ENCODE peak calls at places on chromosome 22, in eight cellular contexts. One of them, this sample, is unnamed.

GRCh38 chr22:46502346-46502745 is 35.1 kb downstream of the CELSR1 start:
- DNase-seq in H1: no peak
- DNase-seq in K562: no peak
- DNase-seq in endothelial cell of umbilical vein: no peak
- DNase-seq in GM12878: no peak
- DNase-seq in HepG2: no peak
- DNase-seq in A549: no peak
- DNase-seq in HCT116: no peak
- DNase-seq in this sample: no peak

GRCh38 chr22:26259510-26259909 is 90.2 kb downstream of the SEZ6L start:
- DNase-seq in H1: peak
- DNase-seq in endothelial cell of umbilical vein: peak
- DNase-seq in HCT116: peak
- DNase-seq in GM12878: no peak
- DNase-seq in A549: no peak
- DNase-seq in K562: peak
- DNase-seq in HepG2: peak
- DNase-seq in this sample: peak

GRCh38 chr22:50244420-50245213 is at the start of gene TUBGCP6:
- DNase-seq in GM12878: peak
- DNase-seq in HepG2: peak
- DNase-seq in HCT116: peak
- DNase-seq in H1: peak
- DNase-seq in A549: peak
- DNase-seq in K562: peak
- DNase-seq in endothelial cell of umbilical vein: peak
- DNase-seq in this sample: peak

GRCh38 chr22:30250713-30251267 is 4.2 kb upstream of the LIF start:
- DNase-seq in endothelial cell of umbilical vein: no peak
- DNase-seq in HepG2: no peak
- DNase-seq in HCT116: no peak
- DNase-seq in A549: peak
- DNase-seq in GM12878: no peak
- DNase-seq in H1: no peak
- DNase-seq in K562: no peak
- DNase-seq in this sample: no peak

GRCh38 chr22:30732426-30732825 is 37.8 kb downstream of the OSBP2 start:
- DNase-seq in H1: no peak
- DNase-seq in A549: no peak
- DNase-seq in HCT116: no peak
- DNase-seq in endothelial cell of umbilical vein: no peak
- DNase-seq in GM12878: no peak
- DNase-seq in K562: no peak
- DNase-seq in HepG2: no peak
- DNase-seq in this sample: no peak

GRCh38 chr22:43555561-43556515 is 144.0 kb downstream of the MPPED1 start:
- DNase-seq in HepG2: no peak
- DNase-seq in HCT116: no peak
- DNase-seq in endothelial cell of umbilical vein: no peak
- DNase-seq in A549: no peak
- DNase-seq in GM12878: no peak
- DNase-seq in K562: no peak
- DNase-seq in H1: no peak
- DNase-seq in this sample: no peak

GRCh38 chr22:22820626-22821025 is 67.0 kb upstream of the IGLL5 start:
- DNase-seq in A549: no peak
- DNase-seq in HCT116: no peak
- DNase-seq in GM12878: no peak
- DNase-seq in H1: no peak
- DNase-seq in HepG2: no peak
- DNase-seq in K562: no peak
- DNase-seq in endothelial cell of umbilical vein: no peak
- DNase-seq in this sample: no peak

GRCh38 chr22:30380011-30380410 is 7.2 kb downstream of the RNF215 start:
- DNase-seq in A549: no peak
- DNase-seq in GM12878: no peak
- DNase-seq in HepG2: no peak
- DNase-seq in H1: no peak
- DNase-seq in endothelial cell of umbilical vein: no peak
- DNase-seq in K562: no peak
- DNase-seq in HCT116: no peak
- DNase-seq in this sample: no peak

GRCh38 chr22:40285508-40285907 is 60.8 kb upstream of the ADSL start:
- DNase-seq in H1: no peak
- DNase-seq in HepG2: no peak
- DNase-seq in K562: no peak
- DNase-seq in HCT116: no peak
- DNase-seq in A549: no peak
- DNase-seq in GM12878: no peak
- DNase-seq in endothelial cell of umbilical vein: no peak
- DNase-seq in this sample: no peak

GRCh38 chr22:19696504-19697276 is 17.6 kb upstream of the SEPTIN5 start:
- DNase-seq in A549: no peak
- DNase-seq in GM12878: no peak
- DNase-seq in endothelial cell of umbilical vein: no peak
- DNase-seq in K562: no peak
- DNase-seq in HCT116: no peak
- DNase-seq in HepG2: no peak
- DNase-seq in H1: no peak
- DNase-seq in this sample: no peak
- TF ChIP-seq CTCF in A549: no peak
- TF ChIP-seq CTCF in GM12878: no peak
- TF ChIP-seq CTCF in endothelial cell of umbilical vein: no peak
- TF ChIP-seq CTCF in K562: no peak
- TF ChIP-seq CTCF in HCT116: no peak
- TF ChIP-seq CTCF in HepG2: no peak
- TF ChIP-seq CTCF in H1: no peak
- TF ChIP-seq CTCF in this sample: no peak

DNA sequence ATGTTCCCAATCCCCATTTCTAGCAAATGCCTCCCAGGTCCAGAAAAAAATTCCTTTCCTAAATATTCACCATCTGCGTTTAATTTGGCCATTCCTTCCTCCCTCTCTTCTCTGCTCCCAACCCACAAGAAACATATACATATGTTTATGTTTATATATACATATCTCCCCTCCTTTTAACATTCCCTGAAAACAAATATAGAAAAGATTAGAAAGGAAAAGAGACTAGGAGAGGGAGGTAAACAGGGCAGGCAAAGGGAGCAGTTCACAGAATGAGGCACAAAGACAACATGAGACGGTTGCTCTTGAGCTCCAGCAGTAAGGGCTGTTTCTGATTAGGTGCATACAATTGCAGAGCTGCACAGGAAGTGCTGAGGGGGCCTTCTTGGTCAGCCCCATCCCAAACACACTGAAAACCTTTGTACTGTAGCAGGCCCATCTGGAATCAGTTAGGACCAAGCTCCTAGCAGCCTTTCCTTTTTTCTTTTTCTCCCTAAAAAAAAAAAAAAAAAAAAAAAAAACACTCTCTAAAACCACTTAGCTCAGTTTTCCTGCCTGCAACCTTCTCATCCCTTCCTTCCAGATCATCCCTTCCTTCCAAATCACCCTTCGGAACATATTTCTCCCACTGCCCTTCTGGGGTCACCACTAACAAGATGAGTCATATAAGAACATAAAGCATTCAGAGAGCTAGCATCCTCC is 57.1 kb downstream of the RBFOX2 start:
- DNase-seq in H1: no peak
- DNase-seq in K562: no peak
- DNase-seq in HepG2: peak
- DNase-seq in HCT116: no peak
- DNase-seq in endothelial cell of umbilical vein: peak
- DNase-seq in A549: no peak
- DNase-seq in GM12878: no peak
- DNase-seq in this sample: no peak
- H3K4me3 ChIP-seq in H1: no peak
- H3K4me3 ChIP-seq in K562: no peak
- H3K4me3 ChIP-seq in HepG2: no peak
- H3K4me3 ChIP-seq in HCT116: no peak
- H3K4me3 ChIP-seq in endothelial cell of umbilical vein: no peak
- H3K4me3 ChIP-seq in A549: no peak
- H3K4me3 ChIP-seq in GM12878: no peak
- H3K4me3 ChIP-seq in this sample: no peak

GRCh38 chr22:24443668-24444067 is 16.3 kb downstream of the ADORA2A start:
- DNase-seq in GM12878: no peak
- DNase-seq in endothelial cell of umbilical vein: no peak
- DNase-seq in HCT116: no peak
- DNase-seq in K562: no peak
- DNase-seq in A549: no peak
- DNase-seq in HepG2: no peak
- DNase-seq in H1: no peak
- DNase-seq in this sample: no peak

GRCh38 chr22:24442352-24442744 is 14.9 kb downstream of the ADORA2A start:
- DNase-seq in H1: no peak
- DNase-seq in A549: no peak
- DNase-seq in endothelial cell of umbilical vein: no peak
- DNase-seq in HepG2: no peak
- DNase-seq in GM12878: no peak
- DNase-seq in K562: no peak
- DNase-seq in HCT116: no peak
- DNase-seq in this sample: no peak

GRCh38 chr22:24440270-24440717 is 12.9 kb downstream of the ADORA2A start:
- DNase-seq in A549: no peak
- DNase-seq in GM12878: no peak
- DNase-seq in HepG2: no peak
- DNase-seq in HCT116: no peak
- DNase-seq in H1: no peak
- DNase-seq in K562: no peak
- DNase-seq in endothelial cell of umbilical vein: no peak
- DNase-seq in this sample: no peak

GRCh38 chr22:24440718-24441405 is 13.5 kb downstream of the ADORA2A start:
- DNase-seq in HepG2: no peak
- DNase-seq in GM12878: no peak
- DNase-seq in K562: no peak
- DNase-seq in endothelial cell of umbilical vein: no peak
- DNase-seq in H1: no peak
- DNase-seq in HCT116: no peak
- DNase-seq in A549: no peak
- DNase-seq in this sample: no peak

DNA sequence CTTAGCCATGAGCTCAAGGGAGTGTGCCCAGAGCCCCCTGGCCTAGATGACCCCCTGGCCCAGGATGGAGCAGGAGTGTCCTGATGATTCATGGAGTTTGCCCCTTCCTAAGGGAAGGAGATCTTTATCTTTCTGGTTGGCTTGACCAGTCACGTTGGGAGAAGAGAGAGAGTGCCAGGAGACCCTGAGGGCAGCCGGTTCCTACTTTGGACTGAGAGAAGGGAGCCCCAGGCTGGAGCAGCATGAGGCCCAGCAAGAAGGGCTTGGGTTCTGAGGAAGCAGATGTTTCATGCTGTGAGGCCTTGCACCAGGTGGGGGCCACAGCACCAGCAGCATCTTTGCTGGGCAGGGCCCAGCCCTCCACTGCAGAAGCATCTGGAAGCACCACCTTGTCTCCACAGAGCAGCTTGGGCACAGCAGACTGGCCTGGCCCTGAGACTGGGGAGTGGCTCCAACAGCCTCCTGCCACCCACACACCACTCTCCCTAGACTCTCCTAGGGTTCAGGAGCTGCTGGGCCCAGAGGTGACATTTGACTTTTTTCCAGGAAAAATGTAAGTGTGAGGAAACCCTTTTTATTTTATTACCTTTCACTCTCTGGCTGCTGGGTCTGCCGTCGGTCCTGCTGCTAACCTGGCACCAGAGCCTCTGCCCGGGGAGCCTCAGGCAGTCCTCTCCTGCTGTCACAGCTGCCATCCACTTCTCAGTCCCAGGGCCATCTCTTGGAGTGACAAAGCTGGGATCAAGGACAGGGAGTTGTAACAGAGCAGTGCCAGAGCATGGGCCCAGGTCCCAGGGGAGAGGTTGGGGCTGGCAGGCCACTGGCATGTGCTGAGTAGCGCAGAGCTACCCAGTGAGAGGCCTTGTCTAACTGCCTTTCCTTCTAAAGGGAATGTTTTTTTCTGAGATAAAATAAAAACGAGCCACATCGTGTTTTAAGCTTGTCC is 14.3 kb downstream of the ADORA2A start:
- DNase-seq in A549: no peak
- DNase-seq in HCT116: no peak
- DNase-seq in K562: no peak
- DNase-seq in HepG2: no peak
- DNase-seq in endothelial cell of umbilical vein: no peak
- DNase-seq in GM12878: no peak
- DNase-seq in H1: no peak
- DNase-seq in this sample: no peak
- TF ChIP-seq MAX in A549: no peak
- TF ChIP-seq MAX in HCT116: no peak
- TF ChIP-seq MAX in K562: no peak
- TF ChIP-seq MAX in HepG2: no peak
- TF ChIP-seq MAX in endothelial cell of umbilical vein: no peak
- TF ChIP-seq MAX in GM12878: no peak
- TF ChIP-seq MAX in H1: no peak
- TF ChIP-seq MAX in this sample: no peak

DNA sequence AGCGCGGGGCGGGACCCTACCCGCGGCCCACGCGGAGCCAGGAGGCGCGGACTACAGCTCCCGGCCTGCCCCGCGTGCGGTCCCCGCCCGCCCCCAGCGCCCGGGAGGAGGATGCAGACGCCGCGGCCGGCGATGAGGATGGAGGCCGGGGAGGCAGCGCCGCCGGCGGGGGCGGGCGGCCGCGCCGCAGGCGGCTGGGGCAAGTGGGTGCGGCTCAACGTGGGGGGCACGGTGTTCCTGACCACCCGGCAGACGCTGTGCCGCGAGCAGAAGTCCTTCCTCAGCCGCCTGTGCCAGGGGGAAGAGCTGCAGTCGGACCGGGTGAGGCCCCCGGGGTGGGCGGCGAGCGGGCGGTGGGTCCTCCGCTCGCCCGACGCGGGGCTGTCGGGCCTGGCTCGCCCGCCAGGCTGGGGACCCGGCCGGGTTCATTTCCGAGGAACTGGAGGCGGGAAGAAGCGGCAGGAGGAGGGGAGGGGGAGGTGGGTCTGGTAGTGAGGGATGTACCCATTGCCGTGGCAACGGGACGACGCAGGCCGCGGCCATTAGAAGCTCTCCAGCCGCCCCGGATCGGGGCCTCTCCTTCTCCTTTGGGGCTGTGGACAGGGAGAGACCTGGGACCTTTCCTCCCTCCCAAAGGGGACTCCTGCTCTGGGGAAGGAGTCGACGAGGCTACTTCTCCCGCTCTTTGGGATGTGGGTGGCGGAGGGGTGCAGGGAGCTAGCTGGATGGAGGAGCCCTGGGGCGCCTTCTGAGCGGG is at the start of gene KCTD17:
- DNase-seq in HepG2: no peak
- DNase-seq in HCT116: peak
- DNase-seq in GM12878: no peak
- DNase-seq in H1: no peak
- DNase-seq in endothelial cell of umbilical vein: peak
- DNase-seq in A549: peak
- DNase-seq in K562: peak
- DNase-seq in this sample: peak
- TF ChIP-seq CTCF in HepG2: no peak
- TF ChIP-seq CTCF in HCT116: no peak
- TF ChIP-seq CTCF in GM12878: no peak
- TF ChIP-seq CTCF in H1: no peak
- TF ChIP-seq CTCF in endothelial cell of umbilical vein: no peak
- TF ChIP-seq CTCF in A549: no peak
- TF ChIP-seq CTCF in K562: no peak
- TF ChIP-seq CTCF in this sample: no peak